ENCODE peak calls at places on chromosomes 2 and 18, in seven cellular contexts. V is A549, C is AG04449, B is HL-60, L is testis, D is tibial artery, Q is right lobe of liver. G is an unnamed sample.

GRCh38 chr2:229733606-229734205 is 19.4 kb upstream of the DNER start:
- DNase-seq in V (no peak), C (no peak), B (no peak), L (no peak), D (no peak), Q (no peak), G (no peak)

GRCh38 chr2:104406273-104406726 is 447.6 kb upstream of the POU3F3 start:
- DNase-seq in V (no peak), C (no peak), B (no peak), L (no peak), D (no peak), Q (no peak), G (no peak)

GRCh38 chr2:37156071-37156856 is 516 bp downstream of the EIF2AK2 start:
- DNase-seq in V (peak), C (no peak), B (peak), L (peak), D (peak), Q (no peak), G (peak)

GRCh38 chr18:7878265-7879173 is 311.4 kb downstream of the PTPRM start:
- DNase-seq in V (no peak), C (no peak), B (no peak), L (no peak), D (no peak), Q (no peak), G (no peak)

GRCh38 chr2:28350196-28350595 is 42.5 kb upstream of the FOSL2 start:
- DNase-seq in V (no peak), C (no peak), B (no peak), L (no peak), D (no peak), Q (peak), G (no peak)

GRCh38 chr2:232875256-232876070 is 5.4 kb downstream of the SNORC start:
- DNase-seq in V (no peak), C (no peak), B (no peak), L (peak), D (no peak), Q (no peak), G (no peak)

GRCh38 chr2:727071-727470 is 49.9 kb upstream of the TMEM18 start:
- DNase-seq in V (no peak), C (no peak), B (no peak), L (no peak), D (no peak), Q (no peak), G (no peak)

GRCh38 chr2:145277922-145278321 is 758.0 kb upstream of the ZEB2 start:
- DNase-seq in V (no peak), C (peak), B (no peak), L (no peak), D (no peak), Q (no peak), G (no peak)

GRCh38 chr2:140882671-140883620 is 1247.9 kb downstream of the LRP1B start:
- DNase-seq in V (no peak), C (no peak), B (no peak), L (no peak), D (no peak), Q (no peak), G (no peak)

DNA sequence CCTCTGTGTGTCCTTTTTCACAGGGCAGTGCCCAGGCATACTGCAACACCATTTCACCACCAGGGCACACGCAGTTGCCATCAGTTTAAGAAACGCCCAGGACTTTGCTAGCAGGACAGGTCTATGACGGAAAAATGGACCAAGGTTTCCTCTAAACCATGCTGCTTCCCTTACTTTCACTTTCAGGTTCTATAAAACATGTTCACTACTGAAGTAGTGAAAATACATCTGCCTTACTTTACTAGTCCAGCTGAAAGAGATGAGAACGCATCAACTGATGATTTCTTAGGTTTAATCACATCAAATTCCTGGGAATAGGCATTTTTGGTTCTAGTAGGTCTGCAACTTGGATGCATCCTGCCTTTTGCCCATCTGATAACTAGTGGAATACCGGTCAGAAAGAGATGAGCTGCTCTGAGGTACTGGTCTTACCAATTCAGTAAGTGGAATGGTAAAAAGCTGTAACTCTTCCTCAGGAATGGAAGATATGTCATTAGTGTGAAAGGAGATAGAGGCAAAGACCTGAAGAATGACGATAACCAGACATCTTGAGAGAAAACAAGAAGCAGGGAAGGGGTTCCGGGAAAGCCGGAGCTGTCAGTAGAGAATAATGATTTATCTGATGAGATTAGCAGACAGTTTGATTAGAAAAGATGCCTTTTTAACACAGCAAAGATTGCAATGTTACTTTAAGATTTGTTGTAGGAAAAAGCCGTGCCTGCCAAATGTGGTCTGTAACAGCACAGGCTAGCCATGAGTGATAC is 110.3 kb downstream of the TCF4 start:
- DNase-seq in V (no peak), C (no peak), B (no peak), L (no peak), D (peak), Q (no peak), G (no peak)
- H3K4me3 ChIP-seq in V (no peak), C (peak), B (peak), L (peak), D (peak), Q (peak), G (peak)

GRCh38 chr2:161415041-161415440 is 1.1 kb upstream of the TBR1 start:
- DNase-seq in V (no peak), C (no peak), B (no peak), L (no peak), D (no peak), Q (no peak), G (no peak)
- H3K4me3 ChIP-seq in V (peak), C (peak), B (no peak), L (peak), D (peak), Q (peak), G (peak)

GRCh38 chr2:108536911-108537310 is 2.6 kb downstream of the LIMS1 start:
- DNase-seq in V (no peak), C (no peak), B (no peak), L (no peak), D (no peak), Q (no peak), G (no peak)

GRCh38 chr2:108534577-108535379 is 508 bp downstream of the LIMS1 start:
- DNase-seq in V (peak), C (no peak), B (no peak), L (peak), D (peak), Q (peak), G (no peak)

GRCh38 chr2:108538000-108538625 is 3.8 kb downstream of the LIMS1 start:
- DNase-seq in V (no peak), C (no peak), B (no peak), L (no peak), D (no peak), Q (no peak), G (no peak)

GRCh38 chr2:108535380-108535677 is 1.1 kb downstream of the LIMS1 start:
- DNase-seq in V (no peak), C (no peak), B (no peak), L (no peak), D (no peak), Q (no peak), G (no peak)

GRCh38 chr2:108536133-108536780 is 2.0 kb downstream of the LIMS1 start:
- DNase-seq in V (no peak), C (no peak), B (no peak), L (no peak), D (no peak), Q (no peak), G (no peak)
- H3K4me3 ChIP-seq in V (no peak), C (peak), B (no peak), L (no peak), D (peak), Q (no peak), G (peak)

DNA sequence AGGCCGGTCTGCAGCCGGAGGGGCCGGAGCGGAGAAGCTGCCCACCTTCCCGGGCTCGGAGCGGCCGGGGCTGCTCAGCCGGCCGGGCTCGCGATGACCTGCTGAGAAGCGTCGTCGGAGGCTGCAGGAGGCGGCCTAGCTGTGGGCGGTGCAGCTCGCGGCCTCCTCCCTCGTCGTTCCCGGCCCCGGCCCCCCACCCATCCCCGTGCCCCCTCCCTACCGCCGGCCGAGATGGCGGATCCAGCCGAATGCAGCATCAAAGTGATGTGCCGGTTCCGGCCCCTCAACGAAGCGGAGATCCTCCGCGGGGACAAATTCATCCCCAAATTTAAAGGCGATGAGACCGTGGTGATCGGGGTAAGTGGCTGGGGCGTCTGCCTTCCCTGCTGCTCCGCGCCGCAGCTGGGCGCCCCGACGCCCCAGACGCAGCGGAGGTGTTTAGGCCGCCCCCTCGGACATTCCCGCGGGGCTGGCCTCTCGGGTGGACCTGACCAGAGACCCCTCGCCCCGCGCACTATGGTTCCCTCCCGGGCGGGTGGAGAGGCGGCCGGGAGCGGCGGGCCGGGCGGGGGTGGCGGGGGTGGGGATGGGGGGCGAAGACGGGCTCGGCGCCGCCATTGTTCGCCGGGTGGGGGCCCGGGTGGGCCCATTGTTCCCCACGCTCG is 492 bp downstream of the KIF5C start:
- DNase-seq in V (no peak), C (no peak), B (no peak), L (no peak), D (no peak), Q (no peak), G (no peak)
- H3K4me3 ChIP-seq in V (peak), C (peak), B (peak), L (peak), D (peak), Q (peak), G (peak)

DNA sequence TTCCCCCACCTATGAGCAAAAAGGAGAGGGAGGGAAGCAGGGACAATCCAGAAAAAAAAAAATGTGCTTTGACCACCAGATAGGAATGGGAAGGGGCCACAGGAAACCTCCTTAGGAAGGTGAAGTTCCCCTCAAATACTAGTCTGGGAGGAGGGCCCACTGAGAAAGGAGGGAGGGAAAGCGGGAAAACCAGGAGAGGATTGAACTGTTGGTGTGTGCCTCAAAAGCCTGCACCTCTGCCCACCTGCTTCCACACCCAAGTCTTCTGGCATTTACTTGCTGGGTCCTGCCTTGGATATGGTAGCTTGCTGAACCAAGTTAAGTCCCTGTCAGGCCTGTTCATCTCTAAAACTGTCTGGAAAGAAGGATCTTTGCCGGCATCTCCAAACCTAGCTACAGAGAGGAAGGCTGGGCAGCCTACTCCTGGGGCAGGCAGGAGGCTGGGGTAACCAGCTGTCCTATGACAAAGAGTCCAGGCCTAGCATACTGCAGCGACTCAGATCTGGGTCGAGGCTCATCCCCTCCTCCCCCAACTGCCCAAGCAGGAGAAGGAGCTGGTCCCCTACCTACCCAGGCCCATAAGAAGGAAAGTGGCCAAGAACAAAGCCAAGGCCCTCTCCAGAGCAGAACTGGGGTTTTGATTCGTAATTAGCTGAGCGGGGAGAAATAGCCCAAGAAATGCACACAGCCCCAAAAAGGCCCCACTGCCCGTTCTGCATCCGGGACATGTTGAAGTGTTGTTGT is 3.0 kb downstream of the EN1 start:
- DNase-seq in V (no peak), C (no peak), B (no peak), L (no peak), D (no peak), Q (peak), G (no peak)
- H3K4me3 ChIP-seq in V (no peak), C (peak), B (no peak), L (no peak), D (no peak), Q (no peak), G (peak)